ENCODE peak calls at places on chromosome 20, in ten cellular contexts. B is IMR-90, S is GM12878, M is prostate gland, X is lower leg skin, Q is esophagus muscularis mucosa, F is K562, R is stomach, W is breast epithelium, E is suprapubic skin. K is an unnamed sample.

GRCh38 chr20:35575958-35576357 is 34.1 kb downstream of the ERGIC3 start:
- DNase-seq in B (no peak), S (no peak), M (no peak), X (no peak), Q (no peak), F (no peak), R (peak), W (no peak), E (no peak), K (no peak)

GRCh38 chr20:52056203-52057062 is 135.1 kb downstream of the ZFP64 start:
- DNase-seq in B (peak), S (no peak), M (no peak), X (no peak), Q (no peak), F (no peak), R (no peak), W (no peak), E (no peak), K (no peak)

GRCh38 chr20:1926237-1926636 is 31.0 kb downstream of the SIRPA start:
- DNase-seq in B (no peak), S (no peak), M (no peak), X (no peak), Q (no peak), F (no peak), R (no peak), W (no peak), E (no peak), K (no peak)

GRCh38 chr20:51136326-51136725 is 113.4 kb upstream of the KCNG1 start:
- DNase-seq in B (no peak), S (no peak), M (no peak), X (peak), Q (no peak), F (no peak), R (no peak), W (no peak), E (no peak), K (no peak)

GRCh38 chr20:44154521-44155001 is 32.4 kb downstream of the JPH2 start:
- DNase-seq in B (no peak), S (no peak), M (no peak), X (no peak), Q (no peak), F (no peak), R (no peak), W (no peak), E (no peak), K (no peak)

GRCh38 chr20:19849341-19850189 is 91.5 kb downstream of the RIN2 start:
- DNase-seq in B (no peak), S (no peak), M (peak), X (no peak), Q (no peak), F (no peak), R (no peak), W (no peak), E (no peak), K (no peak)

GRCh38 chr20:41142914-41143313 is 5.6 kb downstream of the PLCG1 start:
- DNase-seq in B (no peak), S (no peak), M (no peak), X (no peak), Q (no peak), F (no peak), R (no peak), W (no peak), E (no peak), K (no peak)

GRCh38 chr20:1934162-1934561 is 39.0 kb downstream of the SIRPA start:
- DNase-seq in B (peak), S (no peak), M (no peak), X (no peak), Q (no peak), F (no peak), R (no peak), W (no peak), E (no peak), K (no peak)

GRCh38 chr20:62734336-62734735 is 25.7 kb downstream of the NTSR1 start:
- DNase-seq in B (no peak), S (no peak), M (no peak), X (peak), Q (no peak), F (no peak), R (no peak), W (no peak), E (no peak), K (no peak)

GRCh38 chr20:20802328-20802727 is 89.9 kb upstream of the RALGAPA2 start:
- DNase-seq in B (no peak), S (no peak), M (no peak), X (no peak), Q (no peak), F (no peak), R (no peak), W (no peak), E (no peak), K (no peak)

GRCh38 chr20:2093200-2093781 is 8.3 kb upstream of the STK35 start:
- DNase-seq in B (no peak), S (no peak), M (no peak), X (no peak), Q (no peak), F (peak), R (peak), W (no peak), E (no peak), K (no peak)

GRCh38 chr20:5808901-5809300 is 58.7 kb downstream of the SHLD1 start:
- DNase-seq in B (no peak), S (no peak), M (no peak), X (no peak), Q (no peak), F (no peak), R (no peak), W (no peak), E (no peak), K (no peak)

GRCh38 chr20:45783656-45784294 is 7.9 kb downstream of the WFDC3 start:
- DNase-seq in B (no peak), S (no peak), M (peak), X (peak), Q (no peak), F (no peak), R (peak), W (peak), E (peak), K (no peak)

GRCh38 chr20:47502801-47503239 is 1.1 kb downstream of the NCOA3 start:
- DNase-seq in B (peak), S (no peak), M (peak), X (peak), Q (no peak), F (no peak), R (no peak), W (no peak), E (peak), K (no peak)

GRCh38 chr20:43771791-43772190 is 45.0 kb upstream of the GTSF1L start:
- DNase-seq in B (no peak), S (no peak), M (no peak), X (peak), Q (no peak), F (no peak), R (no peak), W (no peak), E (no peak), K (no peak)

GRCh38 chr20:35661013-35661412 is 3.7 kb downstream of the CPNE1 start:
- DNase-seq in B (no peak), S (no peak), M (no peak), X (no peak), Q (no peak), F (no peak), R (no peak), W (no peak), E (no peak), K (no peak)

GRCh38 chr20:25484911-25485511 is 77.5 kb downstream of the GINS1 start:
- DNase-seq in B (no peak), S (no peak), M (no peak), X (no peak), Q (no peak), F (no peak), R (no peak), W (no peak), E (no peak), K (no peak)

GRCh38 chr20:36132802-36133211 is 21.7 kb upstream of the EPB41L1 start:
- DNase-seq in B (no peak), S (no peak), M (no peak), X (no peak), Q (no peak), F (no peak), R (no peak), W (no peak), E (no peak), K (no peak)

GRCh38 chr20:53064935-53065334 is 92.8 kb downstream of the TSHZ2 start:
- DNase-seq in B (no peak), S (no peak), M (no peak), X (no peak), Q (no peak), F (no peak), R (no peak), W (no peak), E (no peak), K (no peak)

GRCh38 chr20:63863798-63864544 is 1.1 kb upstream of the TPD52L2 start:
- DNase-seq in B (peak), S (peak), M (peak), X (peak), Q (no peak), F (peak), R (peak), W (peak), E (peak), K (no peak)
- TF ChIP-seq POLR2A in B (no peak), S (peak), M (peak), X (no peak), Q (no peak), F (no peak), R (no peak), W (no peak), E (no peak), K (no peak)

GRCh38 chr20:57559658-57560553 is 1.0 kb upstream of the PCK1 start:
- DNase-seq in B (no peak), S (no peak), M (no peak), X (no peak), Q (no peak), F (no peak), R (no peak), W (no peak), E (no peak), K (no peak)
- TF ChIP-seq POLR2A in B (no peak), S (no peak), M (no peak), X (no peak), Q (no peak), F (peak), R (no peak), W (no peak), E (no peak), K (no peak)

GRCh38 chr20:61727761-61728160 is 337.9 kb downstream of the TAF4 start:
- DNase-seq in B (no peak), S (no peak), M (no peak), X (no peak), Q (no peak), F (no peak), R (no peak), W (no peak), E (no peak), K (no peak)
- TF ChIP-seq POLR2A in B (no peak), S (no peak), M (no peak), X (no peak), Q (no peak), F (no peak), R (no peak), W (no peak), E (no peak), K (no peak)

GRCh38 chr20:64109390-64109747 is 2.0 kb upstream of the NPBWR2 start:
- DNase-seq in B (no peak), S (no peak), M (no peak), X (peak), Q (no peak), F (no peak), R (peak), W (peak), E (no peak), K (no peak)

GRCh38 chr20:64107736-64108457 is 532 bp upstream of the NPBWR2 start:
- DNase-seq in B (no peak), S (no peak), M (no peak), X (peak), Q (no peak), F (no peak), R (no peak), W (no peak), E (no peak), K (no peak)

GRCh38 chr20:64110411-64111068 is 3.2 kb upstream of the NPBWR2 start:
- DNase-seq in B (no peak), S (no peak), M (no peak), X (peak), Q (no peak), F (no peak), R (peak), W (peak), E (peak), K (no peak)

GRCh38 chr20:64109831-64110391 is 2.5 kb upstream of the NPBWR2 start:
- DNase-seq in B (no peak), S (no peak), M (no peak), X (peak), Q (no peak), F (no peak), R (peak), W (peak), E (peak), K (no peak)

GRCh38 chr20:64108731-64109389 is 1.5 kb upstream of the NPBWR2 start:
- DNase-seq in B (no peak), S (no peak), M (no peak), X (peak), Q (no peak), F (no peak), R (peak), W (no peak), E (peak), K (no peak)
- TF ChIP-seq POLR2A in B (no peak), S (no peak), M (no peak), X (no peak), Q (no peak), F (no peak), R (no peak), W (no peak), E (no peak), K (no peak)

DNA sequence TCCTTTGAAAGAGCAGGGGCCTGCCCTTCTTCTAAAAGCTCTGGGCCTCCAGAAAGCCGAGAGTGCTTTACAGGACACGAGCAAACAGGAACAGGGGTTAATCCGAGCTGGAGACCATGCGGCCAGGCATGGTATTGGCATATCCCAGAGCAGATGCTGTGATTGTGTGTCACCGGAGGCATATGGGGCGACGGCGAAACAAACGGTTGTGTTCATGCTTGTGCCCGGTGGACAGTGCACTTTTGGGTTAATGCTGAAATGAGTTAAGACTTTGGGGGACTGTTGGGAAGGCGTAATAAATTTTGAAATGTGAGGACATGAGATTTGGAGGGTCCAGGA is 1088.7 kb upstream of the DEFB115 start:
- DNase-seq in B (no peak), S (no peak), M (no peak), X (no peak), Q (no peak), F (no peak), R (no peak), W (no peak), E (no peak), K (no peak)
- TF ChIP-seq POLR2A in B (no peak), S (no peak), M (no peak), X (no peak), Q (no peak), F (no peak), R (no peak), W (no peak), E (no peak), K (no peak)